ENCODE peak calls at places on chromosomes 5 and 9, in seven cellular contexts. R, U, X, W, B, V and K are unnamed samples.

GRCh38 chr9:70113403-70114022 is 69.9 kb downstream of the MAMDC2 start:
- DNase-seq in X (peak; percentile 45), U (peak; percentile 86), B (peak; percentile 72), V (peak; percentile 53), W (no peak), R (peak; percentile 86), K (peak; percentile 82)

GRCh38 chr5:1419476-1420210 is 25.6 kb downstream of the SLC6A3 start:
- DNase-seq in V (no peak), X (no peak), B (no peak), U (no peak), W (no peak), R (no peak), K (no peak)

GRCh38 chr5:132525299-132525724 is 18.0 kb downstream of the IL5 start:
- DNase-seq in R (no peak), W (no peak), X (no peak), U (no peak), B (peak; percentile 26), V (no peak), K (no peak)

GRCh38 chr5:83547156-83547555 is 75.6 kb downstream of the VCAN start:
- DNase-seq in U (no peak), V (no peak), B (peak; percentile 94), W (no peak), R (no peak), X (no peak), K (no peak)

GRCh38 chr5:142644640-142645361 is 41.1 kb downstream of the FGF1 start:
- DNase-seq in X (no peak), U (peak; percentile 93), V (no peak), R (peak; percentile 99), W (peak; percentile 85), B (peak; percentile 100), K (peak; percentile 94)

GRCh38 chr5:16493261-16493660 is 27.7 kb upstream of the ZNF622 start:
- DNase-seq in W (no peak), V (no peak), R (no peak), X (no peak), B (no peak), U (peak; percentile 35), K (peak; percentile 49)

GRCh38 chr5:83035373-83036170 is 41.6 kb downstream of the TMEM167A start:
- DNase-seq in W (no peak), V (no peak), X (no peak), R (peak; percentile 38), U (no peak), B (peak; percentile 15), K (peak; percentile 15)

GRCh38 chr5:389197-389821 is 53.7 kb upstream of the EXOC3 start:
- DNase-seq in R (no peak), V (no peak), X (peak; percentile 64), U (no peak), W (peak; percentile 43), B (no peak), K (no peak)

GRCh38 chr9:128607642-128608350 is 48.9 kb downstream of the DYNC2I2 start:
- DNase-seq in R (peak; percentile 56), W (peak; percentile 91), B (peak; percentile 55), X (no peak), U (no peak), V (peak; percentile 97), K (peak; percentile 7)

GRCh38 chr5:43315262-43315661 is 2.0 kb upstream of the HMGCS1 start:
- DNase-seq in W (no peak), U (peak; percentile 23), R (peak; percentile 41), X (no peak), B (no peak), V (no peak), K (no peak)

GRCh38 chr5:166251786-166252185 is 2039.7 kb upstream of the WWC1 start:
- DNase-seq in R (no peak), V (no peak), U (no peak), W (no peak), B (no peak), X (no peak), K (no peak)

GRCh38 chr9:27505744-27506161 is 18.3 kb upstream of the IFNK start:
- DNase-seq in R (no peak), U (no peak), W (no peak), X (no peak), V (no peak), B (no peak), K (no peak)

GRCh38 chr5:140400730-140401361 is 787 bp upstream of the ANKHD1 start:
- DNase-seq in R (peak; percentile 98), V (peak; percentile 98), U (peak; percentile 99), W (peak; percentile 93), B (peak; percentile 96), X (peak; percentile 94), K (peak; percentile 96)

GRCh38 chr5:42579320-42579719 is 156.1 kb downstream of the GHR start:
- DNase-seq in V (no peak), B (no peak), X (no peak), U (no peak), R (peak; percentile 72), W (no peak), K (no peak)

GRCh38 chr9:133390713-133391112 is 14.5 kb downstream of the STKLD1 start:
- DNase-seq in W (no peak), R (no peak), V (no peak), B (no peak), U (no peak), X (peak; percentile 41), K (no peak)

GRCh38 chr9:123319541-123320339 is 36.3 kb upstream of the CRB2 start:
- DNase-seq in V (no peak), R (no peak), B (no peak), W (no peak), X (no peak), U (no peak), K (no peak)

GRCh38 chr5:96999856-97000255 is 64.0 kb downstream of the LNPEP start:
- DNase-seq in B (no peak), W (no peak), R (no peak), V (no peak), U (no peak), X (no peak), K (no peak)

GRCh38 chr9:125293134-125293533 is 31.5 kb downstream of the GAPVD1 start:
- DNase-seq in W (no peak), X (no peak), B (no peak), V (no peak), R (no peak), U (no peak), K (no peak)

GRCh38 chr9:125295642-125296041 is 34.0 kb downstream of the GAPVD1 start:
- DNase-seq in X (no peak), B (no peak), V (no peak), U (no peak), R (no peak), W (no peak), K (no peak)

GRCh38 chr9:125297917-125298316 is 36.3 kb downstream of the GAPVD1 start:
- DNase-seq in B (no peak), W (no peak), U (no peak), V (no peak), R (no peak), X (no peak), K (no peak)

GRCh38 chr9:125302241-125302640 is 40.6 kb downstream of the GAPVD1 start:
- DNase-seq in R (no peak), B (no peak), W (no peak), U (no peak), V (no peak), X (no peak), K (no peak)

GRCh38 chr9:125296843-125297372 is 35.3 kb downstream of the GAPVD1 start:
- DNase-seq in X (no peak), V (no peak), R (no peak), U (peak; percentile 17), W (no peak), B (no peak), K (no peak)
- H3K4me3 ChIP-seq in X (no peak overlapping the region), V (no peak overlapping the region), R (no peak overlapping the region), U (no peak overlapping the region), W (no peak overlapping the region), B (no peak overlapping the region), K (no peak overlapping the region)

GRCh38 chr5:38535281-38535750 is 21.1 kb downstream of the LIFR start:
- DNase-seq in V (no peak), X (no peak), W (no peak), B (no peak), R (peak; percentile 26), U (peak; percentile 40), K (peak; percentile 26)
- H3K4me3 ChIP-seq in V (no peak overlapping the region), X (no peak overlapping the region), W (no peak overlapping the region), B (no peak overlapping the region), R (no peak overlapping the region), U (no peak overlapping the region), K (no peak overlapping the region)

GRCh38 chr5:170305646-170306025 is 8.1 kb upstream of the LCP2 start:
- DNase-seq in V (no peak), W (no peak), X (no peak), U (no peak), R (no peak), B (no peak), K (no peak)

GRCh38 chr5:170301901-170302728 is 4.5 kb upstream of the LCP2 start:
- DNase-seq in V (no peak), W (peak; percentile 11), B (no peak), X (no peak), U (no peak), R (no peak), K (no peak)

GRCh38 chr5:170302729-170303501 is 5.3 kb upstream of the LCP2 start:
- DNase-seq in U (peak; percentile 57), W (no peak), X (peak; percentile 80), R (no peak), B (no peak), V (peak; percentile 60), K (no peak)

GRCh38 chr5:170305016-170305645 is 7.6 kb upstream of the LCP2 start:
- DNase-seq in X (no peak), R (no peak), V (no peak), B (no peak), U (no peak), W (no peak), K (no peak)

GRCh38 chr5:170303564-170303963 is 6.0 kb upstream of the LCP2 start:
- DNase-seq in B (no peak), X (no peak), R (no peak), U (no peak), W (no peak), V (no peak), K (no peak)
- H3K4me3 ChIP-seq in B (no peak overlapping the region), X (no peak overlapping the region), R (no peak overlapping the region), U (no peak overlapping the region), W (no peak overlapping the region), V (no peak overlapping the region), K (no peak overlapping the region)

GRCh38 chr9:36166150-36166927 is 2.8 kb upstream of the CCIN start:
- DNase-seq in R (peak; percentile 94), B (peak; percentile 85), W (peak; percentile 86), U (peak; percentile 83), X (peak; percentile 98), V (peak; percentile 82), K (peak; percentile 90)

GRCh38 chr9:36164361-36164760 is 4.8 kb upstream of the CCIN start:
- DNase-seq in V (no peak), X (no peak), B (no peak), U (no peak), W (no peak), R (no peak), K (no peak)

GRCh38 chr9:36164989-36165388 is 4.2 kb upstream of the CCIN start:
- DNase-seq in U (no peak), B (no peak), R (no peak), X (peak; percentile 37), V (no peak), W (no peak), K (no peak)

GRCh38 chr9:36163840-36164175 is 5.4 kb upstream of the CCIN start:
- DNase-seq in X (peak; percentile 37), R (peak; percentile 71), U (peak; percentile 56), W (no peak), V (no peak), B (peak; percentile 60), K (peak; percentile 35)

DNA sequence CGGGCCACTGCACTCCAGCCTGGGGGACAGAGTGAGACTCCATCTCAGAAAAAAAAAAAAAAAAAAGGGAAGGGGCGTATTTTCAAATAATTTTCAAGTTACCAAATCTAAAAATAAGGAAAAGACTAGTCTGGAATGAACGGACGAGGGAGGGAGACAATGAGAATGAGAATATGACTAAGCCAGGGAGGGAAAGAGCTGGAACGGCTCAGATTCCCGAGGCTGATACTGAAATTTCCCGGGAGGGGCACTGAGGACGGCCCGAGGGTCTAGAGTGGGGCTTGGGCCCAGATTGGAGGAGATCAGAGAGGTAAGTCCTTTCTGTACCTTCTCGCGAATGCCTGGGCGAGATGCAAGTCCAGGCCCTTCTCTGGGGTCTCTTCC is 3.4 kb upstream of the CCIN start:
- DNase-seq in V (no peak), X (no peak), W (no peak), R (peak; percentile 77), B (peak; percentile 42), U (no peak), K (peak; percentile 73)
- H3K4me3 ChIP-seq in V (no peak overlapping the region), X (peak overlapping the region; percentile 47), W (peak overlapping the region; percentile 67), R (peak overlapping the region; percentile 72), B (peak overlapping the region; percentile 69), U (no peak overlapping the region), K (peak overlapping the region; percentile 83)